ENCODE peak calls at places on chromosomes 2 and 18, in five cellular contexts. Z is IMR-90; K is right cardiac atrium; M is caudate nucleus; O is CD8-positive, alpha-beta memory T cell. Y is an unnamed sample.

GRCh38 chr2:196925768-196926561 is 542 bp downstream of the PGAP1 start:
- DNase-seq in M (peak), K (peak), O (peak), Z (peak), Y (peak)

GRCh38 chr18:61154866-61155265 is 178.4 kb upstream of the CDH20 start:
- DNase-seq in M (no peak), O (no peak), Z (no peak), K (no peak), Y (no peak)

GRCh38 chr2:105784577-105784976 is 39.9 kb downstream of the NCK2 start:
- DNase-seq in O (no peak), Z (no peak), M (no peak), K (no peak), Y (no peak)

GRCh38 chr2:58195668-58196067 is 45.5 kb downstream of the FANCL start:
- DNase-seq in O (no peak), K (no peak), M (no peak), Z (peak), Y (no peak)

GRCh38 chr2:101063753-101064502 is 61.8 kb downstream of the RPL31 start:
- DNase-seq in K (no peak), M (no peak), Z (no peak), O (no peak), Y (no peak)

GRCh38 chr2:134360750-134361487 is 107.0 kb downstream of the MGAT5 start:
- DNase-seq in Z (no peak), O (no peak), K (no peak), M (peak), Y (no peak)

GRCh38 chr2:136117909-136118818 is at the start of gene CXCR4:
- DNase-seq in M (peak), K (peak), Z (peak), O (peak), Y (peak)

GRCh38 chr2:173963323-173963816 is 1.8 kb downstream of the SP3 start:
- DNase-seq in K (no peak), O (peak), Z (peak), M (peak), Y (no peak)

GRCh38 chr2:177187631-177188312 is 24.8 kb upstream of the HNRNPA3 start:
- DNase-seq in K (no peak), O (no peak), Z (peak), M (no peak), Y (peak)

GRCh38 chr2:230443540-230443939 is 27.5 kb downstream of the SP100 start:
- DNase-seq in Z (peak), M (no peak), O (no peak), K (no peak), Y (no peak)

GRCh38 chr2:31028415-31028814 is 109.8 kb downstream of the GALNT14 start:
- DNase-seq in M (no peak), O (no peak), K (no peak), Z (no peak), Y (no peak)

GRCh38 chr2:10780491-10780820 is 32.1 kb downstream of the PDIA6 start:
- DNase-seq in K (no peak), Z (no peak), O (no peak), M (no peak), Y (no peak)

GRCh38 chr2:54503828-54504227 is 47.7 kb downstream of the SPTBN1 start:
- DNase-seq in Z (no peak), M (no peak), K (no peak), O (no peak), Y (no peak)

GRCh38 chr2:11054783-11055751 is 100.2 kb upstream of the SLC66A3 start:
- DNase-seq in M (no peak), K (no peak), Z (no peak), O (no peak), Y (no peak)

GRCh38 chr2:231597014-231597611 is 4.4 kb downstream of the TEX44 start:
- DNase-seq in K (peak), Z (no peak), O (no peak), M (peak), Y (no peak)

GRCh38 chr2:211823886-211824479 is 714.6 kb downstream of the ERBB4 start:
- DNase-seq in O (no peak), K (no peak), M (no peak), Z (no peak), Y (no peak)

GRCh38 chr18:48736861-48737260 is 198.0 kb downstream of the CTIF start:
- DNase-seq in M (no peak), Z (no peak), K (no peak), O (no peak), Y (peak)

GRCh38 chr2:19868705-19869550 is 32.9 kb downstream of the TTC32 start:
- DNase-seq in Z (no peak), K (peak), M (no peak), O (peak), Y (no peak)

GRCh38 chr2:40668435-40668834 is 216.5 kb upstream of the SLC8A1 start:
- DNase-seq in K (no peak), M (no peak), O (no peak), Z (peak), Y (no peak)

GRCh38 chr2:170813611-170814550 is 2.8 kb upstream of the GAD1 start:
- DNase-seq in O (peak), M (no peak), K (peak), Z (peak), Y (no peak)

GRCh38 chr18:2894131-2894840 is 47.5 kb downstream of the EMILIN2 start:
- DNase-seq in K (peak), M (no peak), Z (no peak), O (no peak), Y (no peak)

GRCh38 chr2:10863837-10864236 is 47.9 kb upstream of the KCNF1 start:
- DNase-seq in O (no peak), M (no peak), K (no peak), Z (peak), Y (no peak)

GRCh38 chr2:169139993-169140767 is 70.8 kb downstream of the DHRS9 start:
- DNase-seq in Z (no peak), K (no peak), O (no peak), M (no peak), Y (no peak)

GRCh38 chr2:107374261-107374660 is 452.4 kb upstream of the RGPD4 start:
- DNase-seq in Z (no peak), O (no peak), M (no peak), K (no peak), Y (no peak)

GRCh38 chr18:57863706-57864105 is 60.6 kb upstream of the ATP8B1 start:
- DNase-seq in Z (peak), O (no peak), K (no peak), M (no peak), Y (no peak)

GRCh38 chr2:110979834-110980612 is 140.7 kb upstream of the BCL2L11 start:
- DNase-seq in Z (no peak), K (no peak), M (no peak), O (no peak), Y (no peak)

GRCh38 chr2:150698016-150698661 is 210.7 kb upstream of the RND3 start:
- DNase-seq in M (no peak), Z (peak), O (no peak), K (no peak), Y (no peak)

GRCh38 chr18:63237911-63238710 is 81.5 kb downstream of the BCL2 start:
- DNase-seq in Z (peak), O (no peak), M (no peak), K (peak), Y (no peak)

GRCh38 chr2:149799296-149799695 is 211.7 kb upstream of the MMADHC start:
- DNase-seq in O (no peak), K (no peak), Z (no peak), M (no peak), Y (no peak)

GRCh38 chr2:46460991-46461715 is 18.2 kb upstream of the TMEM247 start:
- DNase-seq in Z (peak), M (peak), O (peak), K (peak), Y (peak)

GRCh38 chr2:238107525-238108422 is 7.6 kb downstream of the ESPNL start:
- DNase-seq in Z (no peak), O (no peak), K (no peak), M (no peak), Y (peak)

GRCh38 chr2:165164201-165164600 is 39.6 kb downstream of the SCN3A start:
- DNase-seq in Z (peak), M (no peak), K (no peak), O (no peak), Y (no peak)

GRCh38 chr2:211454684-211455083 is 898.3 kb downstream of the CPS1 start:
- DNase-seq in M (no peak), K (no peak), O (no peak), Z (no peak), Y (no peak)

GRCh38 chr2:167939513-167940360 is 307.7 kb downstream of the STK39 start:
- DNase-seq in M (no peak), O (no peak), Z (no peak), K (no peak), Y (no peak)

GRCh38 chr2:150872919-150873772 is 385.7 kb upstream of the RND3 start:
- DNase-seq in M (no peak), Z (peak), K (no peak), O (no peak), Y (no peak)

GRCh38 chr2:73925853-73926492 is 707 bp upstream of the DGUOK start:
- DNase-seq in Z (no peak), M (no peak), K (no peak), O (no peak), Y (no peak)

GRCh38 chr2:196420143-196420542 is 219.4 kb upstream of the CCDC150 start:
- DNase-seq in O (no peak), K (no peak), Z (no peak), M (no peak), Y (no peak)

GRCh38 chr2:239225921-239226561 is 174.8 kb downstream of the HDAC4 start:
- DNase-seq in O (no peak), Z (peak), M (no peak), K (no peak), Y (peak)

GRCh38 chr18:50315100-50315871 is 27.8 kb upstream of the CXXC1 start:
- DNase-seq in M (no peak), Z (no peak), O (no peak), K (no peak), Y (no peak)

DNA sequence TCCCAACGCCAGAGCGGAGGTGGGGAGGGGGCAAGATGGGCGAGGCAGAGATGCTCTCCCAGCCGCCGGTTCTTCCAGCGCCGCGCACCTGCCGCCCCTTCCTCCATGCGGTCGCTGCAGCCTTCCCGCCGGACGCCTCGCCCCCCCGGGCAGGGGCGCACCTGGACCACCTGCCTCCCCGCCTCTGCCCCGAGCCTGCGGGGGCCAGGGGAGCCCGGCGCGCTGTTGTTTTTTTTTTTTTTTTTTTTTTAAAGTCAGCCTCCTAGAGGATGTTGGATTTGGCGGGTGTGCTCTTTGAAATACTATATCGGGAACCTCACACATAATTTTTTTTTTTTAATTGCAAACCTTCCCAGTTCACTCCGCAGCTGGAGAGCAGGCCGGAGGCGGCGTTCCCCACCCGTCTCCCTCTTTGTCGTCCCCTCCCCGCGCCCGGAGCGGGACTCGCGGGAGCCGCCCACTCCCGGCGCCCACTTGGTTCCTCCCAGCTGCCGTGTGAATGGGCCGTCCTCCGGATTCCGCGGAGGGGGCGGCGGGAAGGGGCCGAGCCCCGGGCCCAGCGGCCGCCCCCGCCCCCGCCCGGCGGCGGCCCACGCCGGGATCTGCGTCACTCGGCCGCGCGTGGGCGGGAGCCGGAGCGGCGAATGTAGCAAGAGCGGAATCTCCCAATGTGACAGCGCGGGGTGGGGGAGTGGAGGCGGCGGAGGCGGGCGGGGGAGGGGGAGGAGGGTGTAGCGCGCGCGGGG is 421 bp upstream of the NAB1 start:
- DNase-seq in K (peak), M (peak), Z (peak), O (peak), Y (peak)
- H3K27ac ChIP-seq in K (peak), M (peak), Z (peak), O (peak), Y (peak)

GRCh38 chr2:130922417-130922816 is 85.7 kb downstream of the ARHGEF4 start:
- DNase-seq in O (no peak), M (no peak), Z (no peak), K (no peak), Y (no peak)
- H3K27ac ChIP-seq in O (no peak), M (no peak), Z (no peak), K (no peak), Y (no peak)

GRCh38 chr2:2075866-2076265 is 255.2 kb downstream of the MYT1L start:
- DNase-seq in M (no peak), K (no peak), Z (no peak), O (no peak), Y (peak)
- H3K27ac ChIP-seq in M (no peak), K (no peak), Z (no peak), O (no peak), Y (peak)

GRCh38 chr2:204049635-204050034 is 113.1 kb downstream of the ICOS start:
- DNase-seq in K (no peak), Z (no peak), M (no peak), O (no peak), Y (no peak)
- H3K27ac ChIP-seq in K (no peak), Z (no peak), M (no peak), O (no peak), Y (no peak)

GRCh38 chr2:189524746-189525145 is 55.8 kb downstream of the SLC40A1 start:
- DNase-seq in M (no peak), Z (no peak), O (no peak), K (no peak), Y (no peak)

GRCh38 chr2:189522435-189523151 is 58.0 kb downstream of the SLC40A1 start:
- DNase-seq in O (no peak), K (no peak), Z (no peak), M (no peak), Y (no peak)

GRCh38 chr2:189517847-189518535 is 62.6 kb downstream of the SLC40A1 start:
- DNase-seq in K (no peak), O (no peak), M (no peak), Z (peak), Y (no peak)

GRCh38 chr2:189519631-189520387 is 60.8 kb downstream of the SLC40A1 start:
- DNase-seq in O (no peak), K (no peak), M (no peak), Z (no peak), Y (no peak)

DNA sequence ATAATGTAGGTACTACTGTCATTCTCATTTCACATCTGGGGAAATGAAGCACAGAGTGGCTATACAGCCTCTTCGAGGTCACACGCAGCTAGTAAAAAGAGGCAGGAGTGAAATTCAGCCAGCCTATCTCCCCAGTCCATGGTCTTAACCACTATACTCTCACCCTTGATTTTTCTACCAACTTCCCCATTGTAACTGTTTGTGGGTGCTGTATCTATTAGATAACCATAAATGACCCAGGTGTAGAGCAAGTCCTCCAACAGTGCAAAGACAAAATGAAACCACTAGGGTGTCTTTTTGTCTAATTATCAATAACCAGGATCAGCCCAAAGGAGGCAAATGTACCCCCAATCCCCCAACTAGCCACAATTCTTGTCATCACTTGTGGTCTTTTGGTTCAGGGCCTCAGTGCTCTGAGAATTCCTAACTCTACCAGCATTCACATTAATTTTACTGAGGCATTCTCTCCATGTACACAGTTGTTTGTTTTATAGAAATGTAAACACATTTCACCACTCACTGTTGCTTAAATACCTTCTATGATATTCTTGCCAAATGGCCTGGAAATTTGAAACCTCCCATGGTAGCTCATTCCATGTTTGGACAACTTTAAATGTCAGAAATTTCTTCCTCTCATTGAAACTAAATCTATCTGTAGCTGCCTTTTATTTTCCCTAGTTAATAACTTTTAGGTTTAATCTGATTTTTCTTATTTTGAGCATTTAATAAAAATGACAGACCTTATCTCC is 58.7 kb downstream of the SLC40A1 start:
- DNase-seq in K (no peak), M (no peak), Z (peak), O (no peak), Y (no peak)
- H3K27ac ChIP-seq in K (no peak), M (no peak), Z (peak), O (no peak), Y (peak)

Y was measured in right lobe of liver.